ENCODE peak calls at places on chromosome 3, in four cellular contexts. Y, I, T and F are unnamed samples.

GRCh38 chr3:171365489-171365888 is 94.7 kb downstream of the TNIK start:
- DNase-seq in Y (peak), T (no peak), I (no peak), F (no peak)

GRCh38 chr3:172467170-172467824 is 19.0 kb upstream of the GHSR start:
- DNase-seq in I (peak), Y (peak), T (no peak), F (no peak)

GRCh38 chr3:194664857-194665256 is 7.1 kb downstream of the LSG1 start:
- DNase-seq in T (no peak), I (no peak), Y (no peak), F (no peak)

GRCh38 chr3:16391936-16392536 is 121.5 kb downstream of the RFTN1 start:
- DNase-seq in T (no peak), Y (no peak), I (no peak), F (no peak)

GRCh38 chr3:34808287-34808686 is 831.0 kb upstream of the ARPP21 start:
- DNase-seq in Y (no peak), T (no peak), I (no peak), F (no peak)

GRCh38 chr3:129651316-129652202 is 45.1 kb upstream of the PLXND1 start:
- DNase-seq in I (peak), T (peak), Y (peak), F (peak)

GRCh38 chr3:42698216-42698910 is 4.2 kb downstream of the HHATL start:
- DNase-seq in T (no peak), I (no peak), Y (no peak), F (no peak)

GRCh38 chr3:119245778-119246177 is 5.1 kb upstream of the B4GALT4 start:
- DNase-seq in I (no peak), T (no peak), Y (no peak), F (no peak)

GRCh38 chr3:197942956-197943556 is 6.9 kb upstream of the RPL35A start:
- DNase-seq in I (peak), T (peak), Y (peak), F (no peak)

GRCh38 chr3:43405888-43406636 is 119.7 kb downstream of the SNRK start:
- DNase-seq in I (no peak), T (no peak), Y (no peak), F (peak)

GRCh38 chr3:195033531-195034091 is 237.3 kb downstream of the XXYLT1 start:
- DNase-seq in I (peak), Y (peak), T (no peak), F (no peak)

GRCh38 chr3:14602804-14603644 is 48.5 kb upstream of the CCDC174 start:
- DNase-seq in I (no peak), T (peak), Y (no peak), F (no peak)

GRCh38 chr3:78812166-78812565 is 955.6 kb downstream of the ROBO1 start:
- DNase-seq in I (no peak), Y (no peak), T (no peak), F (no peak)

GRCh38 chr3:185807455-185808068 is 17.3 kb downstream of the IGF2BP2 start:
- DNase-seq in T (peak), Y (peak), I (peak), F (no peak)

GRCh38 chr3:174937488-174937887 is 78.4 kb downstream of the NAALADL2 start:
- DNase-seq in Y (peak), I (no peak), T (no peak), F (peak)

GRCh38 chr3:134080761-134081160 is 51.0 kb upstream of the SLCO2A1 start:
- DNase-seq in I (no peak), Y (no peak), T (no peak), F (no peak)

GRCh38 chr3:50523170-50523865 is 19.9 kb upstream of the CACNA2D2 start:
- DNase-seq in T (peak), I (no peak), Y (no peak), F (no peak)

GRCh38 chr3:445960-446359 is 249.4 kb downstream of the CHL1 start:
- DNase-seq in Y (peak), T (no peak), I (no peak), F (no peak)

GRCh38 chr3:189995129-189995528 is 125.6 kb downstream of the P3H2 start:
- DNase-seq in T (peak), I (no peak), Y (no peak), F (no peak)

GRCh38 chr3:175337631-175338030 is 478.5 kb downstream of the NAALADL2 start:
- DNase-seq in Y (no peak), T (no peak), I (no peak), F (no peak)

GRCh38 chr3:66076861-66077495 is 38.3 kb upstream of the MAGI1 start:
- DNase-seq in Y (no peak), I (no peak), T (no peak), F (peak)

GRCh38 chr3:16050641-16051467 is 123.6 kb upstream of the GALNT15 start:
- DNase-seq in I (no peak), T (no peak), Y (no peak), F (no peak)

GRCh38 chr3:127274200-127274599 is 13.6 kb downstream of the PRR20G start:
- DNase-seq in I (no peak), T (no peak), Y (no peak), F (no peak)

GRCh38 chr3:165884518-165884917 is 47.3 kb upstream of the BCHE start:
- DNase-seq in T (no peak), I (no peak), Y (no peak), F (no peak)

GRCh38 chr3:16697437-16698258 is 92.4 kb upstream of the DAZL start:
- DNase-seq in Y (peak), I (no peak), T (peak), F (no peak)

GRCh38 chr3:187242900-187243299 is 45.6 kb downstream of the RTP1 start:
- DNase-seq in T (no peak), I (no peak), Y (no peak), F (no peak)

GRCh38 chr3:99845999-99846398 is 28.3 kb downstream of the CMSS1 start:
- DNase-seq in T (no peak), Y (no peak), I (no peak), F (no peak)